ENCODE peak calls at places on chromosome 17, in six cellular contexts. One of them, this sample, is unnamed.

GRCh38 chr17:21551081-21551881 is 141.0 kb upstream of the KCNJ18 start:
- DNase-seq in AG09319: peak
- DNase-seq in GM06990: peak
- DNase-seq in stimulated activated CD4-positive, alpha-beta T cell treated with anti-CD3 and anti-CD28 coated beads, Interleukin-4, amount 100 ng/mL, for 48 hours: peak
- DNase-seq in C1 segment of cervical spinal cord: peak
- DNase-seq in H54: peak
- DNase-seq in this sample: peak

GRCh38 chr17:59470624-59471297 is 94.6 kb upstream of the DHX40 start:
- DNase-seq in H54: no peak
- DNase-seq in GM06990: no peak
- DNase-seq in stimulated activated CD4-positive, alpha-beta T cell treated with anti-CD3 and anti-CD28 coated beads, Interleukin-4, amount 100 ng/mL, for 48 hours: no peak
- DNase-seq in AG09319: no peak
- DNase-seq in C1 segment of cervical spinal cord: no peak
- DNase-seq in this sample: no peak

GRCh38 chr17:17693253-17693954 is 12.1 kb downstream of the RAI1 start:
- DNase-seq in C1 segment of cervical spinal cord: peak
- DNase-seq in H54: no peak
- DNase-seq in GM06990: peak
- DNase-seq in AG09319: no peak
- DNase-seq in stimulated activated CD4-positive, alpha-beta T cell treated with anti-CD3 and anti-CD28 coated beads, Interleukin-4, amount 100 ng/mL, for 48 hours: no peak
- DNase-seq in this sample: peak

GRCh38 chr17:1714980-1715802 is 5.0 kb upstream of the TLCD2 start:
- DNase-seq in C1 segment of cervical spinal cord: peak
- DNase-seq in stimulated activated CD4-positive, alpha-beta T cell treated with anti-CD3 and anti-CD28 coated beads, Interleukin-4, amount 100 ng/mL, for 48 hours: peak
- DNase-seq in H54: peak
- DNase-seq in GM06990: no peak
- DNase-seq in AG09319: peak
- DNase-seq in this sample: peak

GRCh38 chr17:16302856-16303255 is 50.4 kb downstream of the CENPV start:
- DNase-seq in AG09319: no peak
- DNase-seq in GM06990: no peak
- DNase-seq in H54: no peak
- DNase-seq in stimulated activated CD4-positive, alpha-beta T cell treated with anti-CD3 and anti-CD28 coated beads, Interleukin-4, amount 100 ng/mL, for 48 hours: no peak
- DNase-seq in C1 segment of cervical spinal cord: no peak
- DNase-seq in this sample: no peak

GRCh38 chr17:37608369-37609169 is 649 bp downstream of the SYNRG start:
- DNase-seq in H54: peak
- DNase-seq in stimulated activated CD4-positive, alpha-beta T cell treated with anti-CD3 and anti-CD28 coated beads, Interleukin-4, amount 100 ng/mL, for 48 hours: no peak
- DNase-seq in GM06990: peak
- DNase-seq in AG09319: no peak
- DNase-seq in C1 segment of cervical spinal cord: no peak
- DNase-seq in this sample: peak

GRCh38 chr17:12546983-12547382 is 118.7 kb upstream of the MYOCD start:
- DNase-seq in C1 segment of cervical spinal cord: no peak
- DNase-seq in stimulated activated CD4-positive, alpha-beta T cell treated with anti-CD3 and anti-CD28 coated beads, Interleukin-4, amount 100 ng/mL, for 48 hours: no peak
- DNase-seq in GM06990: no peak
- DNase-seq in AG09319: no peak
- DNase-seq in H54: no peak
- DNase-seq in this sample: no peak

GRCh38 chr17:31695456-31696090 is 163.5 kb downstream of the COPRS start:
- DNase-seq in AG09319: no peak
- DNase-seq in H54: no peak
- DNase-seq in stimulated activated CD4-positive, alpha-beta T cell treated with anti-CD3 and anti-CD28 coated beads, Interleukin-4, amount 100 ng/mL, for 48 hours: no peak
- DNase-seq in GM06990: no peak
- DNase-seq in C1 segment of cervical spinal cord: no peak
- DNase-seq in this sample: no peak

GRCh38 chr17:60269417-60269816 is 119.6 kb downstream of the CA4 start:
- DNase-seq in stimulated activated CD4-positive, alpha-beta T cell treated with anti-CD3 and anti-CD28 coated beads, Interleukin-4, amount 100 ng/mL, for 48 hours: no peak
- DNase-seq in H54: no peak
- DNase-seq in AG09319: no peak
- DNase-seq in GM06990: no peak
- DNase-seq in C1 segment of cervical spinal cord: no peak
- DNase-seq in this sample: no peak

GRCh38 chr17:76789235-76789788 is 51.4 kb downstream of the MFSD11 start:
- DNase-seq in stimulated activated CD4-positive, alpha-beta T cell treated with anti-CD3 and anti-CD28 coated beads, Interleukin-4, amount 100 ng/mL, for 48 hours: no peak
- DNase-seq in C1 segment of cervical spinal cord: no peak
- DNase-seq in GM06990: no peak
- DNase-seq in AG09319: no peak
- DNase-seq in H54: no peak
- DNase-seq in this sample: no peak

GRCh38 chr17:72588961-72589360 is 468.1 kb downstream of the SOX9 start:
- DNase-seq in AG09319: no peak
- DNase-seq in GM06990: no peak
- DNase-seq in C1 segment of cervical spinal cord: no peak
- DNase-seq in H54: peak
- DNase-seq in stimulated activated CD4-positive, alpha-beta T cell treated with anti-CD3 and anti-CD28 coated beads, Interleukin-4, amount 100 ng/mL, for 48 hours: no peak
- DNase-seq in this sample: no peak

GRCh38 chr17:59311051-59311468 is 20.4 kb upstream of the YPEL2 start:
- DNase-seq in H54: peak
- DNase-seq in AG09319: no peak
- DNase-seq in C1 segment of cervical spinal cord: peak
- DNase-seq in GM06990: peak
- DNase-seq in stimulated activated CD4-positive, alpha-beta T cell treated with anti-CD3 and anti-CD28 coated beads, Interleukin-4, amount 100 ng/mL, for 48 hours: no peak
- DNase-seq in this sample: peak

GRCh38 chr17:27541326-27542023 is 85.2 kb downstream of the KSR1 start:
- DNase-seq in C1 segment of cervical spinal cord: no peak
- DNase-seq in GM06990: no peak
- DNase-seq in AG09319: no peak
- DNase-seq in stimulated activated CD4-positive, alpha-beta T cell treated with anti-CD3 and anti-CD28 coated beads, Interleukin-4, amount 100 ng/mL, for 48 hours: no peak
- DNase-seq in H54: no peak
- DNase-seq in this sample: no peak

GRCh38 chr17:44758414-44759095 is at the start of gene ADAM11:
- DNase-seq in GM06990: no peak
- DNase-seq in C1 segment of cervical spinal cord: no peak
- DNase-seq in H54: no peak
- DNase-seq in stimulated activated CD4-positive, alpha-beta T cell treated with anti-CD3 and anti-CD28 coated beads, Interleukin-4, amount 100 ng/mL, for 48 hours: no peak
- DNase-seq in AG09319: no peak
- DNase-seq in this sample: no peak

GRCh38 chr17:36686123-36686669 is 84.8 kb downstream of the MRM1 start:
- DNase-seq in AG09319: no peak
- DNase-seq in C1 segment of cervical spinal cord: no peak
- DNase-seq in GM06990: no peak
- DNase-seq in stimulated activated CD4-positive, alpha-beta T cell treated with anti-CD3 and anti-CD28 coated beads, Interleukin-4, amount 100 ng/mL, for 48 hours: no peak
- DNase-seq in H54: no peak
- DNase-seq in this sample: no peak

GRCh38 chr17:75513667-75514052 is 1.7 kb downstream of the CASKIN2 start:
- DNase-seq in GM06990: no peak
- DNase-seq in AG09319: no peak
- DNase-seq in stimulated activated CD4-positive, alpha-beta T cell treated with anti-CD3 and anti-CD28 coated beads, Interleukin-4, amount 100 ng/mL, for 48 hours: no peak
- DNase-seq in H54: no peak
- DNase-seq in C1 segment of cervical spinal cord: no peak
- DNase-seq in this sample: no peak

GRCh38 chr17:77793888-77794235 is 164.6 kb upstream of the TNRC6C start:
- DNase-seq in AG09319: no peak
- DNase-seq in C1 segment of cervical spinal cord: no peak
- DNase-seq in stimulated activated CD4-positive, alpha-beta T cell treated with anti-CD3 and anti-CD28 coated beads, Interleukin-4, amount 100 ng/mL, for 48 hours: no peak
- DNase-seq in H54: no peak
- DNase-seq in GM06990: no peak
- DNase-seq in this sample: no peak

This sample was measured in hippocampal formation.